ENCODE peak calls at places on chromosomes 4 and X, in four cellular contexts. N, S, P and R are unnamed samples.

GRCh38 chrX:31268359-31268758 is 196.5 kb upstream of the FTHL17 start:
- DNase-seq in N (no peak), S (no peak), P (no peak), R (no peak)

GRCh38 chrX:635428-636192 is 5.0 kb downstream of the SHOX start:
- DNase-seq in N (no peak), S (no peak), P (no peak), R (no peak)

GRCh38 chr4:5921981-5922380 is 29.1 kb upstream of the CRMP1 start:
- DNase-seq in N (no peak), S (no peak), P (no peak), R (no peak)

GRCh38 chrX:16075087-16075486 is 48.3 kb upstream of the GRPR start:
- DNase-seq in N (no peak), S (no peak), P (no peak), R (no peak)

GRCh38 chr4:94488667-94489066 is 36.9 kb downstream of the PDLIM5 start:
- DNase-seq in N (no peak), S (no peak), P (peak; percentile 35), R (no peak)

GRCh38 chrX:74420194-74421035 is 878 bp upstream of the SLC16A2 start:
- DNase-seq in N (peak; percentile 89), S (peak; percentile 80), P (peak; percentile 60), R (peak; percentile 83)

GRCh38 chrX:30668581-30668980 is 15.4 kb downstream of the GK start:
- DNase-seq in N (no peak), S (no peak), P (no peak), R (no peak)

GRCh38 chr4:88751258-88752075 is 53.8 kb upstream of the NAP1L5 start:
- DNase-seq in N (no peak), S (no peak), P (no peak), R (no peak)

GRCh38 chrX:107483976-107484726 is 34.7 kb downstream of the FRMPD3 start:
- DNase-seq in N (no peak), S (no peak), P (no peak), R (peak; percentile 80)

GRCh38 chrX:75156537-75156945 is 458 bp upstream of the ABCB7 start:
- DNase-seq in N (no peak), S (no peak), P (no peak), R (no peak)

GRCh38 chr4:25174674-25175073 is 14.4 kb upstream of the SEPSECS start:
- DNase-seq in N (no peak), S (no peak), P (no peak), R (no peak)

GRCh38 chrX:122238801-122239200 is 945.3 kb upstream of the GRIA3 start:
- DNase-seq in N (no peak), S (no peak), P (no peak), R (no peak)

GRCh38 chr4:155600246-155600645 is 66.4 kb upstream of the GUCY1A1 start:
- DNase-seq in N (no peak), S (no peak), P (no peak), R (no peak)

GRCh38 chr4:107619731-107620130 is 100.3 kb downstream of the PAPSS1 start:
- DNase-seq in N (no peak), S (no peak), P (no peak), R (no peak)

GRCh38 chrX:100928660-100929613 is at the start of gene XKRX:
- DNase-seq in N (no peak), S (no peak), P (peak; percentile 43), R (peak; percentile 43)

GRCh38 chr4:102169345-102169744 is 175.9 kb downstream of the SLC39A8 start:
- DNase-seq in N (no peak), S (no peak), P (no peak), R (no peak)

GRCh38 chr4:1234296-1234695 is 14.6 kb downstream of the CTBP1 start:
- DNase-seq in N (peak; percentile 80), S (no peak), P (no peak), R (peak; percentile 37)

GRCh38 chr4:140049924-140050681 is 103.9 kb downstream of the MAML3 start:
- DNase-seq in N (no peak), S (no peak), P (peak; percentile 53), R (no peak)

GRCh38 chrX:6004529-6004928 is 224.1 kb downstream of the NLGN4X start:
- DNase-seq in N (no peak), S (no peak), P (no peak), R (no peak)

GRCh38 chrX:16807976-16808542 is 21.8 kb downstream of the TXLNG start:
- DNase-seq in N (no peak), S (no peak), P (peak; percentile 56), R (no peak)

GRCh38 chrX:22124098-22124497 is 92.0 kb downstream of the PHEX start:
- DNase-seq in N (no peak), S (no peak), P (no peak), R (no peak)

GRCh38 chr4:153318696-153319320 is 25.7 kb upstream of the MND1 start:
- DNase-seq in N (no peak), S (no peak), P (peak; percentile 40), R (no peak)

GRCh38 chr4:148182230-148182928 is 259.8 kb downstream of the NR3C2 start:
- DNase-seq in N (no peak), S (no peak), P (no peak), R (no peak)

GRCh38 chr4:9931196-9931595 is 90.1 kb downstream of the SLC2A9 start:
- DNase-seq in N (no peak), S (no peak), P (no peak), R (no peak)

GRCh38 chr4:148065069-148065468 is 333.2 kb downstream of the ARHGAP10 start:
- DNase-seq in N (no peak), S (no peak), P (no peak), R (peak; percentile 47)

GRCh38 chrX:41863343-41864203 is 59.8 kb downstream of the CASK start:
- DNase-seq in N (no peak), S (no peak), P (no peak), R (no peak)

GRCh38 chr4:85370400-85371032 is 104.4 kb upstream of the ARHGAP24 start:
- DNase-seq in N (no peak), S (no peak), P (no peak), R (no peak)

GRCh38 chr4:163003979-163004378 is 162.7 kb downstream of the NAF1 start:
- DNase-seq in N (no peak), S (no peak), P (no peak), R (no peak)

GRCh38 chrX:136828830-136829229 is 48.1 kb upstream of the ARHGEF6 start:
- DNase-seq in N (no peak), S (no peak), P (no peak), R (no peak)

GRCh38 chr4:87103691-87104187 is 116.7 kb downstream of the KLHL8 start:
- DNase-seq in N (no peak), S (no peak), P (no peak), R (no peak)

GRCh38 chr4:21454831-21455230 is 493.7 kb downstream of the KCNIP4 start:
- DNase-seq in N (no peak), S (no peak), P (no peak), R (no peak)

GRCh38 chrX:155070975-155071693 is at the start of the genes BRCC3, CMC4 and MTCP1:
- DNase-seq in N (peak; percentile 89), S (peak; percentile 82), P (peak; percentile 81), R (peak; percentile 82)

GRCh38 chrX:141619336-141619735 is 29.8 kb downstream of the SPANXA2 start:
- DNase-seq in N (no peak), S (no peak), P (no peak), R (no peak)

GRCh38 chr4:82842593-82842992 is 44.0 kb upstream of the SCD5 start:
- DNase-seq in N (no peak), S (no peak), P (peak; percentile 6), R (no peak)

GRCh38 chrX:96909291-96909690 is 25.6 kb downstream of the RPA4 start:
- DNase-seq in N (no peak), S (no peak), P (no peak), R (no peak)

GRCh38 chrX:54994668-54995452 is 872 bp upstream of the PFKFB1 start:
- DNase-seq in N (no peak), S (no peak), P (no peak), R (no peak)

GRCh38 chrX:54994099-54994498 is at the start of gene PFKFB1:
- DNase-seq in N (no peak), S (no peak), P (no peak), R (no peak)

GRCh38 chrX:54995621-54996020 is 1.6 kb upstream of the PFKFB1 start:
- DNase-seq in N (no peak), S (no peak), P (no peak), R (no peak)

GRCh38 chrX:55004231-55004630 is 4.1 kb downstream of the APEX2 start:
- DNase-seq in N (no peak), S (no peak), P (no peak), R (no peak)

DNA sequence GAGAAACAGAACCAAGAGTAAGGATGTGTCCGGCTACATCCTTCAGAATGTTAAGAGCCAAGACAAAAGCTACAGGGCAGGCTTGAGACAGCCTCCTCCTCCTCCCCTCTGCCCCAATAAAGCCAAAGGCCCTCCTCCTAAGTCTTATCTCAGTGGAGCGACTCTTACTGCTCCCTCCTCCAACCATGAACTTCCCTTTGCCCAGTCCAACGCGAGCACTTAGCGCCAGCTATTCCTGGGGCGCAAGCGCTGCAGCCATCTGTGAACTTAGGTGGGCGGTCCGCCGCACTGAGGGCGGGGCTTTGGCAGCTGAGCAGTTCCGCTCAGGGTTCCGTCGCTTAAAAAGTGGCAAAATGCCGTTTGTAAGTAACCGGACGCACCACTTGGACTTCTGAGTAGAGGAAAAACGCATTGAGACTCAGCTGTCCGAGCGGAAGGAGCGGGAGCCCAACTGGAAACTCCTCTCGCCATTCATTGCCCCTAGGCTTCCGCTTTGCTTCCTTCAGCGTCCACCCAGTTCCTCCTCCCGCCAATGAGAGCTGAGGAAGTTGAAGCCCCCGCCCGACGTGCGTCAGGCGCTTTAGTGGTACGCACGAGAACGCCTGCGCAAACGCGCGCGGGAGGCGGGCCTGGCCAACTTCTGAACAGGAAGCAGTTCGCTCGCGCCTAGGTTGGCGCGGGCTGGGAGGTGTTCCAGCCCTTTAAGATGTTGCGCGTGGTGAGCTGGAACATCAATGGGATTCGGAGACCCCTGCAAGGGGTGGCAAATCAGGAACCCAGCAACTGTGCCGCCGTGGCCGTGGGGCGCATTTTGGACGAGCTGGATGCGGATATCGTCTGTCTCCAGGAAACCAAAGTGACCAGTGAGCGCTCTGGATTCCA is at the start of gene APEX2:
- DNase-seq in N (peak; percentile 96), S (peak; percentile 95), P (peak; percentile 83), R (peak; percentile 87)
- TF ChIP-seq EP300 in N (no peak), S (no peak), P (no peak), R (no peak)

GRCh38 chrX:11111038-11111851 is at the start of gene HCCS:
- DNase-seq in N (peak; percentile 93), S (peak; percentile 89), P (peak; percentile 68), R (peak; percentile 83)
- TF ChIP-seq EP300 in N (no peak), S (no peak), P (no peak), R (no peak)

DNA sequence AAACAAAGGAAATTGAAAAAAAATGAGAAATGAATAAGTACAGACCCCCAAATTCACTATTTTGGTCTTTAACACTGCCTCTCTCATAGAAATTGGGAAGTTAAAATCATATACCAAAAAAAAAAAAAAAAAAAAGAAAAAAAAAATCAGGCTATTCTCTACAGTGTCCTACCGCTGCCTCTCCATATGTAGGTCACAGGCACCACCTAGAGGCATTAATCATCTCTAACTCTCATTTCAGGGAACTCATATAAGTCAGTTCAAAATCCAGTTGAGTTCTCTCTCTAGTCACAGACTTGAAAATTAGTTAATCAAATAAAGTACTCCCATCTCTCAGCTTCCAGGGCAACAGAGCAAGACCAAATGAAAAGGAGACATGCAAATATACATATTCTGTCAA is 47.9 kb downstream of the COX18 start:
- DNase-seq in N (no peak), S (no peak), P (peak; percentile 17), R (no peak)
- TF ChIP-seq EP300 in N (no peak), S (no peak), P (no peak), R (no peak)

GRCh38 chrX:40105791-40106676 is 8.3 kb upstream of the BCOR start:
- DNase-seq in N (peak; percentile 87), S (no peak), P (peak; percentile 38), R (peak; percentile 71)
- TF ChIP-seq EP300 in N (no peak), S (no peak), P (no peak), R (no peak)